ENCODE peak calls at places on chromosomes 13 and 19, in six cellular contexts. E is fibroblast of mammary gland, J is tibial artery, A is epithelial cell of esophagus, H is uterus, U is nephron progenitor cell. R is an unnamed sample.

GRCh38 chr13:59112375-59112774 is 1051.4 kb downstream of the DIAPH3 start:
- DNase-seq in E (peak; percentile 96), J (no peak), A (peak; percentile 49), H (no peak), U (no peak), R (peak; percentile 12)

GRCh38 chr19:1407662-1408299 is 395 bp downstream of the DAZAP1 start:
- DNase-seq in E (no peak), J (peak; percentile 75), A (peak; percentile 47), H (peak; percentile 53), U (no peak), R (no peak)

GRCh38 chr13:57877596-57877995 is 246.1 kb downstream of the PCDH17 start:
- DNase-seq in E (no peak), J (no peak), A (no peak), H (no peak), U (no peak), R (no peak)

GRCh38 chr13:70189981-70190380 is 81.7 kb upstream of the KLHL1 start:
- DNase-seq in E (no peak), J (no peak), A (no peak), H (no peak), U (no peak), R (no peak)

GRCh38 chr13:113632706-113633484 is 25.1 kb downstream of the ATP4B start:
- DNase-seq in E (no peak), J (no peak), A (no peak), H (no peak), U (no peak), R (no peak)

GRCh38 chr19:33422369-33423180 is 49.1 kb downstream of the CEBPG start:
- DNase-seq in E (no peak), J (no peak), A (no peak), H (no peak), U (no peak), R (no peak)

GRCh38 chr19:572891-573825 is 762 bp downstream of the BSG start:
- DNase-seq in E (peak; percentile 66), J (peak; percentile 74), A (peak; percentile 63), H (peak; percentile 58), U (peak; percentile 42), R (peak; percentile 35)

GRCh38 chr13:93991569-93991968 is 487.9 kb downstream of the DCT start:
- DNase-seq in E (no peak), J (no peak), A (no peak), H (no peak), U (no peak), R (no peak)

GRCh38 chr13:113724780-113725315 is 34.2 kb upstream of the TMEM255B start:
- DNase-seq in E (peak; percentile 48), J (peak; percentile 85), A (peak; percentile 64), H (peak; percentile 71), U (peak; percentile 90), R (peak; percentile 46)

GRCh38 chr19:47230122-47230920 is 678 bp downstream of the BBC3 start:
- DNase-seq in E (peak; percentile 29), J (peak; percentile 87), A (peak; percentile 54), H (peak; percentile 76), U (peak; percentile 75), R (no peak)
- TF ChIP-seq CTCF in E (peak; percentile 43), J (peak; percentile 85), A (peak; percentile 55), H (peak; percentile 77), U (peak; percentile 63), R (peak; percentile 74)

GRCh38 chr19:18120127-18120526 is 22.5 kb downstream of the MAST3 start:
- DNase-seq in E (no peak), J (no peak), A (no peak), H (no peak), U (no peak), R (no peak)

GRCh38 chr19:18118420-18119242 is 21.1 kb downstream of the MAST3 start:
- DNase-seq in E (peak; percentile 23), J (no peak), A (no peak), H (no peak), U (no peak), R (no peak)

GRCh38 chr19:18119243-18120105 is 21.9 kb downstream of the MAST3 start:
- DNase-seq in E (no peak), J (no peak), A (no peak), H (no peak), U (no peak), R (no peak)

GRCh38 chr19:18117364-18117691 is 19.8 kb downstream of the MAST3 start:
- DNase-seq in E (no peak), J (no peak), A (no peak), H (no peak), U (no peak), R (no peak)

DNA sequence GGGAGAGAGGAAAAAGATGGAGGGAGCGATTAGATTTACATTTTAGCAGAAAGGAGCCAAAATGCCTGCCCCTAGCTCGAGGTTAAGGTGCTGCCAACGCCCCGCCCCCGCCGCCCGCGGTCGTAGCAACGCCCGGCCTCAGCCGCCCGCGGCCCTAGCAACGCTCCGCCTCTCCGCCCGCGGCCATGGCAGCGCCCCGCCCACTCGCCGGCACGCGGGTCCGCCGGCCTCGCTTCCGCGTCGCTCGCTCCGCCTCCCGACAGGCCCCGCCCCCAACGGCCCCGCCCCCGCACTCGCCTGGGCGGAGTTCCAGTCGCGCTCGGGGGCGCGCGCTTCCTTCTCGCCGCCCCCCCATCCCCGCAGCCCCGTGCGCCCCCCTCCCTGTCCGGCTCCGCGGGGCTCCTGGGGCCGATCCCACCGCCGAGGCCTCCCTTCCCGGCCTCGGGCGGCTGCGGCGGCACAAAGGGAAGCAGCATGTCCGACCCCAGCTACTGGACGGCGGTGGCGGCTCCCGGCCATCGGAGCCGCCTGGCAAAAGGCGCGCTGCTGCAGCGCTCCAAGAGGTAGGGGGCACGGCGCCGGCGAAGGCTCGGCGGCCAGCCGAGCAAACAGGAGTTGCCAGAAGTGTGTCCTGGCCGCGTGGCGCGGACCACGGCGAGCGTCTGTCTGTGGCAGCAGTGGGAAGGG is 20.3 kb downstream of the MAST3 start:
- DNase-seq in E (peak; percentile 70), J (peak; percentile 92), A (peak; percentile 74), H (peak; percentile 94), U (peak; percentile 98), R (peak; percentile 13)
- TF ChIP-seq CTCF in E (no peak), J (no peak), A (no peak), H (no peak), U (no peak), R (no peak)

GRCh38 chr19:49889687-49890348 is 6.9 kb downstream of the IL4I1 start:
- DNase-seq in E (peak; percentile 74), J (peak; percentile 80), A (peak; percentile 78), H (peak; percentile 73), U (peak; percentile 74), R (peak; percentile 62)
- TF ChIP-seq CTCF in E (peak; percentile 53), J (peak; percentile 63), A (peak; percentile 58), H (peak; percentile 68), U (peak; percentile 71), R (peak; percentile 91)

GRCh38 chr19:39415111-39416046 is 2.9 kb downstream of the PLEKHG2 start:
- DNase-seq in E (no peak), J (peak; percentile 66), A (no peak), H (peak; percentile 41), U (no peak), R (no peak)
- TF ChIP-seq CTCF in E (no peak), J (no peak), A (no peak), H (no peak), U (no peak), R (no peak)

GRCh38 chr19:55157064-55157908 is at the start of gene TNNI3:
- DNase-seq in E (no peak), J (no peak), A (no peak), H (no peak), U (no peak), R (no peak)
- TF ChIP-seq CTCF in E (no peak), J (no peak), A (no peak), H (no peak), U (no peak), R (no peak)

GRCh38 chr13:24921881-24922280 is 157.9 kb downstream of the RNF17 start:
- DNase-seq in E (no peak), J (no peak), A (no peak), H (no peak), U (no peak), R (no peak)

GRCh38 chr13:24921003-24921402 is 157.0 kb downstream of the RNF17 start:
- DNase-seq in E (no peak), J (no peak), A (no peak), H (no peak), U (no peak), R (no peak)

GRCh38 chr13:24923305-24923640 is 159.3 kb downstream of the RNF17 start:
- DNase-seq in E (peak; percentile 84), J (no peak), A (no peak), H (no peak), U (no peak), R (no peak)

GRCh38 chr13:24925318-24926231 is 161.6 kb downstream of the RNF17 start:
- DNase-seq in E (no peak), J (no peak), A (no peak), H (no peak), U (no peak), R (no peak)

GRCh38 chr13:24922390-24923304 is 158.7 kb downstream of the RNF17 start:
- DNase-seq in E (peak; percentile 96), J (peak; percentile 99), A (peak; percentile 98), H (peak; percentile 98), U (peak; percentile 94), R (peak; percentile 93)
- TF ChIP-seq CTCF in E (no peak), J (no peak), A (no peak), H (peak; percentile 43), U (no peak), R (peak; percentile 17)

GRCh38 chr13:46404732-46405097 is 17.7 kb upstream of the RUBCNL start:
- DNase-seq in E (no peak), J (no peak), A (no peak), H (no peak), U (no peak), R (no peak)
- TF ChIP-seq CTCF in E (no peak), J (no peak), A (no peak), H (no peak), U (no peak), R (no peak)

DNA sequence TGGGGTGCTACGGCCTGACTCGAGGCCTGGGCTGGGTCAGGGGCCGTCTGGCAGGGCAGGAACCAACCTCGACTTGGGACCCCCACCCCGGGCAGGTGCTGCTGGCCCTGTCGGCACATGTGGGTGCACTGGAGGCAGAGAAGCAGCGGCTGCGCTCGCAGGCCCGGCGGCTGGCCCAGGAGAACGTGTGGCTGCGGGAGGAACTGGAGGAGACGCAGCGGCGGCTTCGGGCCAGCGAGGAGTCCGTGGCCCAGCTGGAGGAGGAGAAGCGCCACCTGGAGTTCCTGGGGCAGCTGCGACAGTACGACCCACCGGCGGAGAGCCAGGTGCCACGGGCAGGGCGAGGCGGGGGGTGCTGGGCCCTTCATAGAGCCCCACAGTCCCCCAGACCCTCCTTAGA is 5.9 kb downstream of the KLC3 start:
- DNase-seq in E (no peak), J (no peak), A (no peak), H (no peak), U (no peak), R (no peak)
- TF ChIP-seq CTCF in E (no peak), J (no peak), A (no peak), H (no peak), U (no peak), R (no peak)

GRCh38 chr19:7533925-7534480 is 1.5 kb upstream of the PNPLA6 start:
- DNase-seq in E (peak; percentile 85), J (peak; percentile 94), A (peak; percentile 91), H (peak; percentile 89), U (peak; percentile 80), R (peak; percentile 69)

GRCh38 chr19:7534531-7534980 is 961 bp upstream of the PNPLA6 start:
- DNase-seq in E (peak; percentile 83), J (peak; percentile 89), A (peak; percentile 59), H (peak; percentile 71), U (peak; percentile 58), R (peak; percentile 43)

GRCh38 chr19:7533281-7533819 is 2.2 kb upstream of the PNPLA6 start:
- DNase-seq in E (peak; percentile 71), J (peak; percentile 84), A (peak; percentile 63), H (peak; percentile 82), U (no peak), R (peak; percentile 28)

GRCh38 chr19:7535993-7536685 is 622 bp downstream of the PNPLA6 start:
- DNase-seq in E (no peak), J (no peak), A (peak; percentile 28), H (no peak), U (no peak), R (no peak)

GRCh38 chr19:7535035-7535992 is at the start of gene PNPLA6:
- DNase-seq in E (peak; percentile 92), J (peak; percentile 97), A (peak; percentile 96), H (peak; percentile 97), U (peak; percentile 96), R (peak; percentile 82)
- TF ChIP-seq CTCF in E (no peak), J (no peak), A (no peak), H (peak; percentile 42), U (no peak), R (no peak)

R was measured in bronchial epithelial cell.